ENCODE peak calls at places on chromosomes 7 and 10, in seven cellular contexts. One of them, this sample, is unnamed.

GRCh38 chr7:37411444-37412034 is 37.1 kb downstream of the ELMO1 start:
- DNase-seq in HCT116: no peak
- DNase-seq in H9: no peak
- DNase-seq in IMR-90: no peak
- DNase-seq in MM.1S: no peak
- DNase-seq in Karpas-422: no peak
- DNase-seq in fibroblast of lung: no peak
- DNase-seq in this sample: no peak

GRCh38 chr10:44985175-44985681 is 6.6 kb upstream of the DEPP1 start:
- DNase-seq in IMR-90: peak; percentile 69
- DNase-seq in HCT116: no peak
- DNase-seq in Karpas-422: no peak
- DNase-seq in MM.1S: no peak
- DNase-seq in fibroblast of lung: peak; percentile 71
- DNase-seq in H9: no peak
- DNase-seq in this sample: no peak

GRCh38 chr7:132206594-132206993 is 369.7 kb downstream of the PLXNA4 start:
- DNase-seq in fibroblast of lung: no peak
- DNase-seq in MM.1S: no peak
- DNase-seq in HCT116: no peak
- DNase-seq in IMR-90: no peak
- DNase-seq in H9: no peak
- DNase-seq in Karpas-422: no peak
- DNase-seq in this sample: no peak

GRCh38 chr10:110681023-110681681 is 37.0 kb downstream of the RBM20 start:
- DNase-seq in IMR-90: peak; percentile 31
- DNase-seq in H9: peak; percentile 79
- DNase-seq in fibroblast of lung: peak; percentile 36
- DNase-seq in Karpas-422: peak; percentile 60
- DNase-seq in MM.1S: no peak
- DNase-seq in HCT116: peak; percentile 22
- DNase-seq in this sample: peak; percentile 37

GRCh38 chr7:22675917-22676343 is 51.1 kb upstream of the IL6 start:
- DNase-seq in Karpas-422: no peak
- DNase-seq in MM.1S: no peak
- DNase-seq in fibroblast of lung: peak; percentile 48
- DNase-seq in HCT116: no peak
- DNase-seq in H9: no peak
- DNase-seq in IMR-90: peak; percentile 86
- DNase-seq in this sample: no peak

GRCh38 chr10:49734676-49735075 is 27.4 kb downstream of the OGDHL start:
- DNase-seq in IMR-90: no peak
- DNase-seq in H9: peak; percentile 18
- DNase-seq in MM.1S: no peak
- DNase-seq in fibroblast of lung: no peak
- DNase-seq in HCT116: no peak
- DNase-seq in Karpas-422: no peak
- DNase-seq in this sample: peak; percentile 100

GRCh38 chr10:72158174-72158573 is 57.6 kb upstream of the ANAPC16 start:
- DNase-seq in H9: no peak
- DNase-seq in IMR-90: no peak
- DNase-seq in HCT116: no peak
- DNase-seq in fibroblast of lung: no peak
- DNase-seq in MM.1S: no peak
- DNase-seq in Karpas-422: no peak
- DNase-seq in this sample: no peak

GRCh38 chr7:4479367-4480039 is 202.6 kb upstream of the FOXK1 start:
- DNase-seq in fibroblast of lung: peak; percentile 66
- DNase-seq in MM.1S: peak; percentile 50
- DNase-seq in Karpas-422: peak; percentile 87
- DNase-seq in H9: peak; percentile 85
- DNase-seq in HCT116: peak; percentile 73
- DNase-seq in IMR-90: peak; percentile 16
- DNase-seq in this sample: peak; percentile 83

GRCh38 chr10:128861018-128861565 is 605.9 kb upstream of the MGMT start:
- DNase-seq in Karpas-422: no peak
- DNase-seq in H9: no peak
- DNase-seq in IMR-90: no peak
- DNase-seq in fibroblast of lung: no peak
- DNase-seq in HCT116: no peak
- DNase-seq in MM.1S: no peak
- DNase-seq in this sample: no peak

GRCh38 chr10:72480861-72481260 is 126.1 kb upstream of the DNAJB12 start:
- DNase-seq in fibroblast of lung: no peak
- DNase-seq in IMR-90: no peak
- DNase-seq in MM.1S: no peak
- DNase-seq in Karpas-422: no peak
- DNase-seq in H9: no peak
- DNase-seq in HCT116: no peak
- DNase-seq in this sample: no peak

GRCh38 chr7:129089521-129090212 is 34.8 kb upstream of the TNPO3 start:
- DNase-seq in HCT116: no peak
- DNase-seq in IMR-90: no peak
- DNase-seq in fibroblast of lung: no peak
- DNase-seq in Karpas-422: no peak
- DNase-seq in MM.1S: peak; percentile 82
- DNase-seq in H9: no peak
- DNase-seq in this sample: no peak

GRCh38 chr10:61655335-61655851 is 7.3 kb upstream of the CABCOCO1 start:
- DNase-seq in H9: no peak
- DNase-seq in HCT116: no peak
- DNase-seq in IMR-90: peak; percentile 63
- DNase-seq in MM.1S: no peak
- DNase-seq in fibroblast of lung: peak; percentile 72
- DNase-seq in Karpas-422: no peak
- DNase-seq in this sample: no peak

GRCh38 chr10:22912763-22913389 is 15.0 kb upstream of the ARMC3 start:
- DNase-seq in H9: no peak
- DNase-seq in fibroblast of lung: no peak
- DNase-seq in IMR-90: no peak
- DNase-seq in Karpas-422: no peak
- DNase-seq in HCT116: no peak
- DNase-seq in MM.1S: no peak
- DNase-seq in this sample: no peak

GRCh38 chr10:95346715-95347401 is 56.1 kb upstream of the PDLIM1 start:
- DNase-seq in MM.1S: no peak
- DNase-seq in IMR-90: no peak
- DNase-seq in Karpas-422: no peak
- DNase-seq in H9: no peak
- DNase-seq in fibroblast of lung: no peak
- DNase-seq in HCT116: peak; percentile 24
- DNase-seq in this sample: peak; percentile 14

GRCh38 chr7:66415659-66416265 is 210.6 kb downstream of the TPST1 start:
- DNase-seq in MM.1S: no peak
- DNase-seq in fibroblast of lung: no peak
- DNase-seq in Karpas-422: no peak
- DNase-seq in HCT116: no peak
- DNase-seq in IMR-90: peak; percentile 59
- DNase-seq in H9: no peak
- DNase-seq in this sample: no peak

GRCh38 chr7:104179178-104179577 is 28.6 kb downstream of the ORC5 start:
- DNase-seq in MM.1S: no peak
- DNase-seq in fibroblast of lung: peak; percentile 2
- DNase-seq in HCT116: no peak
- DNase-seq in Karpas-422: no peak
- DNase-seq in H9: no peak
- DNase-seq in IMR-90: peak; percentile 9
- DNase-seq in this sample: peak; percentile 4

GRCh38 chr10:71068811-71069411 is 143.5 kb upstream of the UNC5B start:
- DNase-seq in fibroblast of lung: peak; percentile 5
- DNase-seq in IMR-90: peak; percentile 2
- DNase-seq in MM.1S: no peak
- DNase-seq in H9: no peak
- DNase-seq in Karpas-422: no peak
- DNase-seq in HCT116: no peak
- DNase-seq in this sample: peak; percentile 85

GRCh38 chr7:116786791-116787443 is 75.5 kb upstream of the CAPZA2 start:
- DNase-seq in HCT116: no peak
- DNase-seq in IMR-90: peak; percentile 46
- DNase-seq in MM.1S: peak; percentile 92
- DNase-seq in H9: no peak
- DNase-seq in fibroblast of lung: peak; percentile 43
- DNase-seq in Karpas-422: peak; percentile 90
- DNase-seq in this sample: peak; percentile 76

GRCh38 chr10:124225468-124226270 is 132.3 kb upstream of the CHST15 start:
- DNase-seq in H9: no peak
- DNase-seq in MM.1S: peak; percentile 35
- DNase-seq in IMR-90: no peak
- DNase-seq in fibroblast of lung: no peak
- DNase-seq in Karpas-422: peak; percentile 81
- DNase-seq in HCT116: no peak
- DNase-seq in this sample: no peak

GRCh38 chr7:106225856-106226255 is 58.9 kb downstream of the NAMPT start:
- DNase-seq in Karpas-422: no peak
- DNase-seq in fibroblast of lung: no peak
- DNase-seq in MM.1S: no peak
- DNase-seq in H9: no peak
- DNase-seq in HCT116: no peak
- DNase-seq in IMR-90: peak; percentile 31
- DNase-seq in this sample: peak; percentile 50

DNA sequence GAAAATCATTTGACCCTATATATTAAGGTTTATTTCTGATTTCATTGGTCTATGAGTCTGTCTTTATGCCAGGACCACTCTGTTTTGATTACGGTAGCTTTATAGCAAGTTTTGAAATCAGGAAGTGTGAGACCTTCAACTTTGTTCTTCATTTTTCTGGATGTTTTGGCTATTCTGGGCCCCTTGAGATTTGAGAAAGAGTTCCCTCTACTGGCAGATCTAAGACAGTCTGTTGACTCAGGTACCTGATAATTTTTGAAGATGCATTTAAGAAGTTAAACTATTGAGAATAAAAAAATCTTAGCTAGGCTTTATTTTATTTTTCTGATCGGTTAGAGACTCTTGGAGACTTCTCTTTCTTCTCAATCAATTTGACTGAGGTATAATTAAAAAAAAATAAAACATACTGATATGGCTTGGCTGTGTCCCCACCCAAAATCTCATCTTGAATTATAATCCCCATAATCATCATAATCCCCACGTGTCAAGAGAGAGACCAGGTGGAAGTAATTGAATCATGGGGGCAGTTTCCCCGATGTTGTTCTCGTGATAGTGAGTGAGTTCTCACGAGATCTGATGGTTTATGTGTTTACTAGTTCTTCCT is 209.2 kb downstream of the SNX10 start:
- DNase-seq in H9: no peak
- DNase-seq in Karpas-422: peak; percentile 86
- DNase-seq in MM.1S: peak; percentile 51
- DNase-seq in fibroblast of lung: peak; percentile 52
- DNase-seq in IMR-90: peak; percentile 16
- DNase-seq in HCT116: peak; percentile 15
- DNase-seq in this sample: peak; percentile 58
- H3K4me2 ChIP-seq in H9: no peak overlapping the region
- H3K4me2 ChIP-seq in Karpas-422: no peak overlapping the region
- H3K4me2 ChIP-seq in MM.1S: no peak overlapping the region
- H3K4me2 ChIP-seq in fibroblast of lung: no peak overlapping the region
- H3K4me2 ChIP-seq in IMR-90: no peak overlapping the region
- H3K4me2 ChIP-seq in HCT116: no peak overlapping the region
- H3K4me2 ChIP-seq in this sample: no peak overlapping the region

GRCh38 chr10:113450046-113450445 is 102.8 kb upstream of the HABP2 start:
- DNase-seq in Karpas-422: no peak
- DNase-seq in MM.1S: no peak
- DNase-seq in HCT116: no peak
- DNase-seq in fibroblast of lung: no peak
- DNase-seq in H9: no peak
- DNase-seq in IMR-90: no peak
- DNase-seq in this sample: peak; percentile 20
- H3K9ac ChIP-seq in Karpas-422: no peak overlapping the region
- H3K9ac ChIP-seq in MM.1S: no peak overlapping the region
- H3K9ac ChIP-seq in HCT116: no peak overlapping the region
- H3K9ac ChIP-seq in fibroblast of lung: no peak overlapping the region
- H3K9ac ChIP-seq in H9: no peak overlapping the region
- H3K9ac ChIP-seq in IMR-90: no peak overlapping the region
- H3K9ac ChIP-seq in this sample: no peak overlapping the region

GRCh38 chr7:43618073-43618472 is 35.2 kb downstream of the STK17A start:
- DNase-seq in MM.1S: no peak
- DNase-seq in fibroblast of lung: no peak
- DNase-seq in IMR-90: no peak
- DNase-seq in H9: no peak
- DNase-seq in Karpas-422: no peak
- DNase-seq in HCT116: no peak
- DNase-seq in this sample: no peak

GRCh38 chr7:43619213-43620012 is 36.5 kb downstream of the STK17A start:
- DNase-seq in MM.1S: no peak
- DNase-seq in fibroblast of lung: no peak
- DNase-seq in H9: no peak
- DNase-seq in IMR-90: peak; percentile 31
- DNase-seq in HCT116: peak; percentile 13
- DNase-seq in Karpas-422: no peak
- DNase-seq in this sample: peak; percentile 57

GRCh38 chr7:43625453-43625852 is 42.5 kb downstream of the STK17A start:
- DNase-seq in fibroblast of lung: no peak
- DNase-seq in Karpas-422: peak; percentile 62
- DNase-seq in HCT116: no peak
- DNase-seq in MM.1S: peak; percentile 63
- DNase-seq in IMR-90: no peak
- DNase-seq in H9: no peak
- DNase-seq in this sample: no peak

GRCh38 chr7:43625977-43626376 is 43.1 kb downstream of the STK17A start:
- DNase-seq in MM.1S: no peak
- DNase-seq in H9: no peak
- DNase-seq in fibroblast of lung: no peak
- DNase-seq in IMR-90: no peak
- DNase-seq in Karpas-422: no peak
- DNase-seq in HCT116: no peak
- DNase-seq in this sample: no peak

DNA sequence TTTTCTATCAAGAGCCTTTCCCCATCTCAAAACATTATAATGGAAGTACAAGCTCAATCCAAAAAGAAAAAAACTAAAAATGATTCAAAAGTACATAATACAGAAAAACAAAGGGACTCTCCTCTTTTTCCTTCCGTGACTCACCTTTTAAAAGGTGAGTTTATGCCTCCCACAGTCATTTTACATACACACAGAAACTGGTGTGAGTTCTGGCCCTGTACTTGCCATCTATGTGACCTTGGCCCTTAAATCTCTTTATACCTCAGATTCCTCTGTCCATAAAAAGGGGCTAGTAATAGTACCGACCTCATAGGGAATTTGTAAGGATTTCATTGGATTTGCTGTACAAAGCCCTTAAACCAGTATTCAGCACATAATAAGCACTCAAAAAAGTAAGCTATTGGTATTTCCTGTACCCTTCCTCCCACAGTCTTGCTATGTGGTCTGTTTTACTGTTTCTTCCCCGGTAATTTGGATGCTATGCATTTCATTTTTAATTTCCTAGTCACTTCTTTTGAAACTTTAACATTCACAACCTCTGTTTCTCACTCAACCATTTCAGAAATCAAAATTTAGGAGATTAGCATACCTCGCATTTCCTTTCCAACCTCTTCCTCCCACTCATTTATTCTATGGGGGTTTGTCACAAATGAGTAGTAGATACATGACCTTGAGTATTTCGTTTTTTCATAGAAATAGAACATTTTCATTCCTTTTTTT is 39.0 kb downstream of the STK17A start:
- DNase-seq in MM.1S: no peak
- DNase-seq in H9: no peak
- DNase-seq in fibroblast of lung: no peak
- DNase-seq in IMR-90: no peak
- DNase-seq in Karpas-422: no peak
- DNase-seq in HCT116: no peak
- DNase-seq in this sample: no peak
- H4K20me1 ChIP-seq in MM.1S: no peaks in the 10 kb centered on the region
- H4K20me1 ChIP-seq in H9: no peaks in the 10 kb centered on the region
- H4K20me1 ChIP-seq in fibroblast of lung: no peaks in the 10 kb centered on the region
- H4K20me1 ChIP-seq in IMR-90: peaks cover 28% of the 10 kb centered on the region
- H4K20me1 ChIP-seq in Karpas-422: no peaks in the 10 kb centered on the region
- H4K20me1 ChIP-seq in HCT116: no peaks in the 10 kb centered on the region
- H4K20me1 ChIP-seq in this sample: peaks cover 9% of the 10 kb centered on the region

GRCh38 chr7:111872837-111873646 is 310.8 kb upstream of the IMMP2L start:
- DNase-seq in fibroblast of lung: no peak
- DNase-seq in MM.1S: no peak
- DNase-seq in IMR-90: no peak
- DNase-seq in H9: no peak
- DNase-seq in HCT116: no peak
- DNase-seq in Karpas-422: no peak
- DNase-seq in this sample: no peak
- H3K4me2 ChIP-seq in fibroblast of lung: no peak overlapping the region
- H3K4me2 ChIP-seq in MM.1S: no peak overlapping the region
- H3K4me2 ChIP-seq in IMR-90: no peak overlapping the region
- H3K4me2 ChIP-seq in H9: no peak overlapping the region
- H3K4me2 ChIP-seq in HCT116: no peak overlapping the region
- H3K4me2 ChIP-seq in Karpas-422: no peak overlapping the region
- H3K4me2 ChIP-seq in this sample: no peak overlapping the region